ENCODE peak calls at places on chromosome 13, in ten cellular contexts. O, N, I, P, U, F, K, V, S and E are unnamed samples.
A peak's percentile ranks its signal among the peaks of the same experiment; 100 is the strongest.

GRCh38 chr13:74388626-74389025 is 254.4 kb upstream of the KLF12 start:
- DNase-seq in O (no peak), N (no peak), I (no peak), P (no peak), U (no peak), F (no peak), K (no peak), V (no peak), S (peak; percentile 9), E (no peak)

GRCh38 chr13:91368101-91368500 is 20.6 kb downstream of the MIR17HG start:
- DNase-seq in O (no peak), N (no peak), I (no peak), P (no peak), U (no peak), F (no peak), K (no peak), V (no peak), S (no peak), E (no peak)

GRCh38 chr13:86907116-86907515 is 764.1 kb upstream of the SLITRK5 start:
- DNase-seq in O (no peak), N (no peak), I (no peak), P (no peak), U (peak; percentile 70), F (no peak), K (no peak), V (no peak), S (no peak), E (peak; percentile 47)

GRCh38 chr13:74675185-74675584 is 541.0 kb upstream of the KLF12 start:
- DNase-seq in O (no peak), N (no peak), I (peak; percentile 38), P (no peak), U (peak; percentile 27), F (no peak), K (no peak), V (no peak), S (no peak), E (peak; percentile 75)

GRCh38 chr13:94243551-94243950 is 235.9 kb downstream of the DCT start:
- DNase-seq in O (no peak), N (no peak), I (no peak), P (no peak), U (no peak), F (no peak), K (no peak), V (no peak), S (no peak), E (peak; percentile 33)

GRCh38 chr13:23763328-23763727 is 125.9 kb downstream of the MIPEP start:
- DNase-seq in O (no peak), N (no peak), I (no peak), P (no peak), U (peak; percentile 26), F (no peak), K (no peak), V (no peak), S (no peak), E (no peak)

GRCh38 chr13:91133941-91134772 is 213.3 kb upstream of the MIR17HG start:
- DNase-seq in O (peak; percentile 69), N (peak; percentile 48), I (peak; percentile 70), P (peak; percentile 57), U (peak; percentile 76), F (no peak), K (peak; percentile 76), V (peak; percentile 61), S (peak; percentile 63), E (peak; percentile 45)

GRCh38 chr13:34822681-34823080 is 119.4 kb upstream of the NBEA start:
- DNase-seq in O (no peak), N (no peak), I (no peak), P (no peak), U (no peak), F (no peak), K (no peak), V (no peak), S (no peak), E (no peak)

GRCh38 chr13:65971541-65971940 is 1258.6 kb downstream of the PCDH9 start:
- DNase-seq in O (no peak), N (peak; percentile 12), I (no peak), P (no peak), U (no peak), F (no peak), K (no peak), V (no peak), S (no peak), E (no peak)

GRCh38 chr13:113182046-113182445 is 23.6 kb downstream of the PROZ start:
- DNase-seq in O (no peak), N (no peak), I (no peak), P (no peak), U (peak; percentile 47), F (no peak), K (no peak), V (no peak), S (no peak), E (peak; percentile 51)

GRCh38 chr13:31009166-31009565 is 76.7 kb downstream of the TEX26 start:
- DNase-seq in O (no peak), N (no peak), I (no peak), P (no peak), U (no peak), F (no peak), K (no peak), V (no peak), S (no peak), E (peak; percentile 62)

GRCh38 chr13:43544011-43544410 is 242.8 kb downstream of the ENOX1 start:
- DNase-seq in O (no peak), N (no peak), I (peak; percentile 36), P (peak; percentile 12), U (peak; percentile 44), F (no peak), K (no peak), V (peak; percentile 68), S (no peak), E (peak; percentile 50)

GRCh38 chr13:108924154-108924940 is 294.9 kb downstream of the MYO16 start:
- DNase-seq in O (no peak), N (no peak), I (peak; percentile 32), P (no peak), U (peak; percentile 64), F (no peak), K (peak; percentile 43), V (no peak), S (no peak), E (peak; percentile 36)

GRCh38 chr13:93435651-93436050 is 209.0 kb downstream of the GPC6 start:
- DNase-seq in O (no peak), N (no peak), I (peak; percentile 5), P (no peak), U (no peak), F (no peak), K (no peak), V (no peak), S (no peak), E (no peak)

GRCh38 chr13:113548171-113548641 is 36.3 kb upstream of the TFDP1 start:
- DNase-seq in O (no peak), N (no peak), I (no peak), P (no peak), U (no peak), F (no peak), K (no peak), V (no peak), S (no peak), E (peak; percentile 80)

GRCh38 chr13:20353973-20354372 is 121.9 kb upstream of the GJB6 start:
- DNase-seq in O (no peak), N (no peak), I (peak; percentile 81), P (no peak), U (peak; percentile 58), F (no peak), K (peak; percentile 46), V (peak; percentile 74), S (no peak), E (peak; percentile 62)

GRCh38 chr13:40984670-40985366 is 34.3 kb downstream of the ELF1 start:
- DNase-seq in O (no peak), N (no peak), I (peak; percentile 26), P (no peak), U (no peak), F (peak; percentile 67), K (peak; percentile 80), V (no peak), S (no peak), E (no peak)

GRCh38 chr13:32032780-32033179 is 1.2 kb downstream of the FRY start:
- DNase-seq in O (no peak), N (no peak), I (no peak), P (no peak), U (no peak), F (no peak), K (no peak), V (no peak), S (no peak), E (no peak)
- H3K4me2 ChIP-seq in O (no peak overlapping the region), N (no peak overlapping the region), I (no peak overlapping the region), P (no peak overlapping the region), U (peak overlapping the region; percentile 1), F (no peak overlapping the region), K (no peak overlapping the region), V (no peak overlapping the region), S (peak overlapping the region; percentile 74), E (no peak overlapping the region)

GRCh38 chr13:52454459-52454824 is 836 bp upstream of the CKAP2 start:
- DNase-seq in O (peak; percentile 29), N (no peak), I (no peak), P (peak; percentile 4), U (peak; percentile 7), F (peak; percentile 69), K (peak; percentile 60), V (peak; percentile 11), S (no peak), E (no peak)
- H3K4me3 ChIP-seq in O (peak overlapping the region; percentile 85), N (peak overlapping the region; percentile 55), I (peak overlapping the region; percentile 98), P (peak overlapping the region; percentile 96), U (peak overlapping the region; percentile 62), F (peak overlapping the region; percentile 86), K (peak overlapping the region; percentile 94), V (peak overlapping the region; percentile 96), S (peak overlapping the region; percentile 65), E (peak overlapping the region; percentile 80)

DNA sequence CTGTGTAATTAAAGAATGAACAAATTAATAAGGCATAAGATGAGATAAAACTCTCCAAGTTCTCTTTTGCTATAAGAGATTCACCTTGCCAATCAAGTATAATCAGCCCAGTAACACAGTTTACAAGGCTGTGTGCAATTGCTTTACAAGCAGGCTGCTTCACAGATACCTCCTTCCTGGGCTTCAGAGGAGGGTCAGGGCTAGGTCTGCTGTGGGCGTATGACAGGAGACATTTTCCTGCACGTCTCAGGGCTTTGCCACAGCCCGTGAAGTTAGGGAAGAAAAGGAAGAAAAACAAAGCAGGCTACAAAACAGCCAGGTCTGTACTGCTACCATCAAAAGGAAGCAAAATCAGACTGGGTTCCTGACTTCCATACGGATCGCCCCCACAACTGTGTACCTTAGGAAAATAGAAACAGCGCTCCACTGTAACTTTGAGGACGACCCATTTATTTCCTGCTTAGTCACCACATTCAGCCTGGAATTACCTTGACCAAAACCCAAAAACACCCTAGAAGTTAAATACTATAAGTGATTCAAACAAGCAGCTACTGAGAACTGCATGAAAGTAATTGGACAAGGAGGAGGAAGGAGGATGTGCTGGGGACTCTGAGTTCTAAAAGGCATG is 12.4 kb downstream of the EFNB2 start:
- DNase-seq in O (no peak), N (no peak), I (no peak), P (no peak), U (no peak), F (no peak), K (no peak), V (peak; percentile 39), S (no peak), E (no peak)
- H3K4me2 ChIP-seq in O (peak overlapping the region; percentile 61), N (no peak overlapping the region), I (no peak overlapping the region), P (no peak overlapping the region), U (no peak overlapping the region), F (no peak overlapping the region), K (no peak overlapping the region), V (peak overlapping the region; percentile 74), S (no peak overlapping the region), E (peak overlapping the region; percentile 67)

DNA sequence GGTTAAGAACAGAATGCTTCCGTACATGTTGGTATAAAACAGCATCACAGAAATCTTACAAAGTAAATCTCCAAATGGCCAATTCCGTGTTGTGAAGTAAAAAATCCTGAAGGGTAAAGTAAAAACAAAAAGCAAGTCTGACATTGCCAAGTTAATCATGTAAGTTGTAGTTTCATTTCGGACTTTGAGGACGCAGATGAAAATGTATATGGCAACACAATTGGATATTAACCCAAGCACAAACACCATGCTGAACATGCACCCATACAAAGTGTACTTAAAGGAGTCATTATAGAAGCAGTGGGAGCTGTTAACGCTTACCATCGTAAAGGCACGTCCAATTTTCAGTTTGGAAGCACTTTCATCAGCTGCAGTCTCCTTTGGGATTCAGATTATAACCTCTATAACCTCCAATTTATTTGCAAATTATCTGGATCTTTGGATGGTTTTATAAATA is 785 bp downstream of the LPAR6 start:
- DNase-seq in O (peak; percentile 16), N (no peak), I (peak; percentile 51), P (peak; percentile 19), U (peak; percentile 66), F (no peak), K (no peak), V (peak; percentile 26), S (no peak), E (no peak)
- H3K4me3 ChIP-seq in O (peak overlapping the region; percentile 47), N (no peak overlapping the region), I (peak overlapping the region; percentile 84), P (peak overlapping the region; percentile 54), U (peak overlapping the region; percentile 41), F (peak overlapping the region; percentile 39), K (no peak overlapping the region), V (peak overlapping the region; percentile 73), S (peak overlapping the region; percentile 88), E (peak overlapping the region; percentile 78)